ENCODE peak calls at places on chromosomes 12 and 14, in four cellular contexts. R, C, W and D are unnamed samples.

GRCh38 chr14:73240816-73241480 is 3.6 kb downstream of the PAPLN start:
- DNase-seq in R (no peak), C (no peak), W (no peak), D (no peak)

GRCh38 chr14:87111141-87111540 is 881.8 kb downstream of the GALC start:
- DNase-seq in R (peak), C (no peak), W (no peak), D (no peak)

GRCh38 chr14:63642229-63642611 is 549 bp upstream of the WDR89 start:
- DNase-seq in R (peak), C (peak), W (peak), D (peak)

GRCh38 chr12:106282457-106283097 is 20.0 kb upstream of the TCP11L2 start:
- DNase-seq in R (peak), C (no peak), W (peak), D (peak)

GRCh38 chr14:22656226-22656625 is 12.1 kb upstream of the OR6J1 start:
- DNase-seq in R (no peak), C (no peak), W (no peak), D (no peak)

GRCh38 chr14:84961637-84962036 is 568.3 kb upstream of the FLRT2 start:
- DNase-seq in R (peak), C (no peak), W (no peak), D (no peak)

GRCh38 chr14:79496701-79497100 is 714.6 kb downstream of the DIO2 start:
- DNase-seq in R (no peak), C (no peak), W (no peak), D (no peak)

GRCh38 chr12:5561057-5561456 is 129.1 kb downstream of the NTF3 start:
- DNase-seq in R (no peak), C (no peak), W (no peak), D (no peak)

GRCh38 chr12:110937104-110937641 is 16.8 kb upstream of the MYL2 start:
- DNase-seq in R (peak), C (peak), W (no peak), D (peak)

GRCh38 chr14:51342226-51342625 is 102.2 kb downstream of the TMX1 start:
- DNase-seq in R (no peak), C (peak), W (no peak), D (peak)

GRCh38 chr12:130873825-130874224 is 2.0 kb downstream of the RAN start:
- DNase-seq in R (no peak), C (no peak), W (no peak), D (no peak)

GRCh38 chr12:110249105-110249504 is 31.9 kb upstream of the ATP2A2 start:
- DNase-seq in R (no peak), C (no peak), W (no peak), D (no peak)

GRCh38 chr14:104219731-104220224 is 81.4 kb downstream of the KIF26A start:
- DNase-seq in R (no peak), C (no peak), W (peak), D (no peak)

GRCh38 chr14:68955164-68955921 is 23.8 kb downstream of the ACTN1 start:
- DNase-seq in R (peak), C (no peak), W (no peak), D (no peak)

GRCh38 chr14:87522575-87522974 is 470.4 kb downstream of the GALC start:
- DNase-seq in R (no peak), C (peak), W (no peak), D (peak)

GRCh38 chr14:52769889-52770288 is 21.5 kb downstream of the GNPNAT1 start:
- DNase-seq in R (no peak), C (no peak), W (no peak), D (peak)

GRCh38 chr14:75049731-75050201 is 1.5 kb downstream of the MLH3 start:
- DNase-seq in R (peak), C (no peak), W (no peak), D (no peak)